ENCODE peak calls at places on chromosome 13, in ten cellular contexts. One of them, this sample, is unnamed.

GRCh38 chr13:34421849-34422475 is 520.1 kb upstream of the NBEA start:
- DNase-seq in GM23338: no peak
- DNase-seq in K562: no peak
- DNase-seq in fibroblast of pulmonary artery: peak; percentile 7
- DNase-seq in heart right ventricle: no peak
- DNase-seq in body of pancreas: no peak
- DNase-seq in cardiac fibroblast: no peak
- DNase-seq in GM12865: no peak
- DNase-seq in CD8-positive, alpha-beta T cell: no peak
- DNase-seq in transverse colon: no peak
- DNase-seq in this sample: no peak

GRCh38 chr13:58960909-58961308 is 1202.8 kb downstream of the DIAPH3 start:
- DNase-seq in GM23338: peak; percentile 45
- DNase-seq in K562: no peak
- DNase-seq in fibroblast of pulmonary artery: peak; percentile 44
- DNase-seq in heart right ventricle: no peak
- DNase-seq in body of pancreas: no peak
- DNase-seq in cardiac fibroblast: peak; percentile 5
- DNase-seq in GM12865: peak; percentile 30
- DNase-seq in CD8-positive, alpha-beta T cell: no peak
- DNase-seq in transverse colon: no peak
- DNase-seq in this sample: no peak

GRCh38 chr13:111565400-111565799 is 245.0 kb downstream of the TEX29 start:
- DNase-seq in GM23338: no peak
- DNase-seq in K562: no peak
- DNase-seq in fibroblast of pulmonary artery: no peak
- DNase-seq in heart right ventricle: no peak
- DNase-seq in body of pancreas: no peak
- DNase-seq in cardiac fibroblast: no peak
- DNase-seq in GM12865: no peak
- DNase-seq in CD8-positive, alpha-beta T cell: no peak
- DNase-seq in transverse colon: no peak
- DNase-seq in this sample: no peak

GRCh38 chr13:65744761-65745160 is 1485.4 kb downstream of the PCDH9 start:
- DNase-seq in GM23338: no peak
- DNase-seq in K562: no peak
- DNase-seq in fibroblast of pulmonary artery: peak; percentile 65
- DNase-seq in heart right ventricle: no peak
- DNase-seq in body of pancreas: no peak
- DNase-seq in cardiac fibroblast: peak; percentile 80
- DNase-seq in GM12865: no peak
- DNase-seq in CD8-positive, alpha-beta T cell: no peak
- DNase-seq in transverse colon: no peak
- DNase-seq in this sample: peak; percentile 27

GRCh38 chr13:76717092-76717491 is 169.1 kb downstream of the KCTD12 start:
- DNase-seq in GM23338: no peak
- DNase-seq in K562: no peak
- DNase-seq in fibroblast of pulmonary artery: no peak
- DNase-seq in heart right ventricle: no peak
- DNase-seq in body of pancreas: no peak
- DNase-seq in cardiac fibroblast: no peak
- DNase-seq in GM12865: no peak
- DNase-seq in CD8-positive, alpha-beta T cell: no peak
- DNase-seq in transverse colon: no peak
- DNase-seq in this sample: peak; percentile 68

GRCh38 chr13:106376411-106377112 is 158.9 kb downstream of the EFNB2 start:
- DNase-seq in GM23338: peak; percentile 30
- DNase-seq in K562: no peak
- DNase-seq in fibroblast of pulmonary artery: peak; percentile 92
- DNase-seq in heart right ventricle: no peak
- DNase-seq in body of pancreas: peak; percentile 10
- DNase-seq in cardiac fibroblast: peak; percentile 79
- DNase-seq in GM12865: peak; percentile 24
- DNase-seq in CD8-positive, alpha-beta T cell: no peak
- DNase-seq in transverse colon: no peak
- DNase-seq in this sample: peak; percentile 78

GRCh38 chr13:75120071-75120470 is 361.9 kb downstream of the TBC1D4 start:
- DNase-seq in GM23338: no peak
- DNase-seq in K562: no peak
- DNase-seq in fibroblast of pulmonary artery: no peak
- DNase-seq in heart right ventricle: no peak
- DNase-seq in body of pancreas: no peak
- DNase-seq in cardiac fibroblast: no peak
- DNase-seq in GM12865: no peak
- DNase-seq in CD8-positive, alpha-beta T cell: no peak
- DNase-seq in transverse colon: no peak
- DNase-seq in this sample: no peak

GRCh38 chr13:23554000-23554399 is 16.2 kb upstream of the TNFRSF19 start:
- DNase-seq in GM23338: no peak
- DNase-seq in K562: no peak
- DNase-seq in fibroblast of pulmonary artery: no peak
- DNase-seq in heart right ventricle: no peak
- DNase-seq in body of pancreas: no peak
- DNase-seq in cardiac fibroblast: no peak
- DNase-seq in GM12865: no peak
- DNase-seq in CD8-positive, alpha-beta T cell: no peak
- DNase-seq in transverse colon: no peak
- DNase-seq in this sample: no peak

GRCh38 chr13:97976551-97977375 is 23.3 kb downstream of the IPO5 start:
- DNase-seq in GM23338: peak; percentile 34
- DNase-seq in K562: peak; percentile 44
- DNase-seq in fibroblast of pulmonary artery: no peak
- DNase-seq in heart right ventricle: peak; percentile 36
- DNase-seq in body of pancreas: no peak
- DNase-seq in cardiac fibroblast: no peak
- DNase-seq in GM12865: no peak
- DNase-seq in CD8-positive, alpha-beta T cell: no peak
- DNase-seq in transverse colon: peak; percentile 16
- DNase-seq in this sample: no peak

GRCh38 chr13:30266751-30267150 is 40.6 kb downstream of the KATNAL1 start:
- DNase-seq in GM23338: no peak
- DNase-seq in K562: no peak
- DNase-seq in fibroblast of pulmonary artery: no peak
- DNase-seq in heart right ventricle: no peak
- DNase-seq in body of pancreas: no peak
- DNase-seq in cardiac fibroblast: no peak
- DNase-seq in GM12865: no peak
- DNase-seq in CD8-positive, alpha-beta T cell: no peak
- DNase-seq in transverse colon: no peak
- DNase-seq in this sample: no peak

GRCh38 chr13:79901336-79901735 is 420.4 kb downstream of the NDFIP2 start:
- DNase-seq in GM23338: peak; percentile 29
- DNase-seq in K562: no peak
- DNase-seq in fibroblast of pulmonary artery: peak; percentile 40
- DNase-seq in heart right ventricle: no peak
- DNase-seq in body of pancreas: no peak
- DNase-seq in cardiac fibroblast: peak; percentile 61
- DNase-seq in GM12865: no peak
- DNase-seq in CD8-positive, alpha-beta T cell: no peak
- DNase-seq in transverse colon: no peak
- DNase-seq in this sample: peak; percentile 5

GRCh38 chr13:102852556-102852955 is 6.7 kb downstream of the ERCC5 start:
- DNase-seq in GM23338: no peak
- DNase-seq in K562: no peak
- DNase-seq in fibroblast of pulmonary artery: peak; percentile 68
- DNase-seq in heart right ventricle: no peak
- DNase-seq in body of pancreas: no peak
- DNase-seq in cardiac fibroblast: peak; percentile 69
- DNase-seq in GM12865: no peak
- DNase-seq in CD8-positive, alpha-beta T cell: no peak
- DNase-seq in transverse colon: no peak
- DNase-seq in this sample: no peak

DNA sequence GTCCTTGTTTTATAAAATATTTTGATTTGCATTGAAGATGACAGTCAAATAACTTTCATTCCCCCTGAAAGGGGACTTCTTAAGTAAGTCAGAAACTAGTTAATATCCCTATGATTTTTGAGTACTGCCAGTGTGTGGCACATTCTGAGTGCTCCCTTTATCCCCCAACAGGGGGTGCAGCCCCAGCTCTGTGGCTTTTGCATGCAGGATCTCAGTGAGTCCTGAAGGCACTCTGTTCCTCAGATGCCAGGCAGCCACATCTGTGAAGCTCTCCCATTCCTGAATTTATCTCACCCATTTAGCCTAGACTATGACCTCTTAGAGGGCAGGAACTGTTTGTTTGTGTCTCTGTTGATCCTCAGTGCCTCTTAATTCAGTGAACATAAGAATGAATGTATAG is 123.1 kb downstream of the CDK8 start:
- DNase-seq in GM23338: peak; percentile 81
- DNase-seq in K562: peak; percentile 20
- DNase-seq in fibroblast of pulmonary artery: peak; percentile 20
- DNase-seq in heart right ventricle: no peak
- DNase-seq in body of pancreas: peak; percentile 35
- DNase-seq in cardiac fibroblast: peak; percentile 8
- DNase-seq in GM12865: peak; percentile 19
- DNase-seq in CD8-positive, alpha-beta T cell: no peak
- DNase-seq in transverse colon: no peak
- DNase-seq in this sample: peak; percentile 30
- TF ChIP-seq CTCF in GM23338: peak; percentile 68
- TF ChIP-seq CTCF in K562: peak; percentile 43
- TF ChIP-seq CTCF in fibroblast of pulmonary artery: peak; percentile 37
- TF ChIP-seq CTCF in heart right ventricle: peak; percentile 43
- TF ChIP-seq CTCF in body of pancreas: no peak
- TF ChIP-seq CTCF in cardiac fibroblast: peak; percentile 54
- TF ChIP-seq CTCF in GM12865: peak; percentile 30
- TF ChIP-seq CTCF in CD8-positive, alpha-beta T cell: peak; percentile 34
- TF ChIP-seq CTCF in transverse colon: no peak
- TF ChIP-seq CTCF in this sample: peak; percentile 75

GRCh38 chr13:49701481-49701880 is 10.2 kb upstream of the EBPL start:
- DNase-seq in GM23338: no peak
- DNase-seq in K562: no peak
- DNase-seq in fibroblast of pulmonary artery: no peak
- DNase-seq in heart right ventricle: no peak
- DNase-seq in body of pancreas: no peak
- DNase-seq in cardiac fibroblast: no peak
- DNase-seq in GM12865: no peak
- DNase-seq in CD8-positive, alpha-beta T cell: no peak
- DNase-seq in transverse colon: no peak
- DNase-seq in this sample: no peak
- TF ChIP-seq CTCF in GM23338: no peak
- TF ChIP-seq CTCF in K562: no peak
- TF ChIP-seq CTCF in fibroblast of pulmonary artery: no peak
- TF ChIP-seq CTCF in heart right ventricle: no peak
- TF ChIP-seq CTCF in body of pancreas: no peak
- TF ChIP-seq CTCF in cardiac fibroblast: no peak
- TF ChIP-seq CTCF in GM12865: no peak
- TF ChIP-seq CTCF in CD8-positive, alpha-beta T cell: no peak
- TF ChIP-seq CTCF in transverse colon: no peak
- TF ChIP-seq CTCF in this sample: no peak

GRCh38 chr13:46317120-46317519 is 69.9 kb downstream of the RUBCNL start:
- DNase-seq in GM23338: no peak
- DNase-seq in K562: no peak
- DNase-seq in fibroblast of pulmonary artery: peak; percentile 59
- DNase-seq in heart right ventricle: no peak
- DNase-seq in body of pancreas: no peak
- DNase-seq in cardiac fibroblast: peak; percentile 50
- DNase-seq in GM12865: no peak
- DNase-seq in CD8-positive, alpha-beta T cell: no peak
- DNase-seq in transverse colon: no peak
- DNase-seq in this sample: peak; percentile 6
- TF ChIP-seq CTCF in GM23338: no peak
- TF ChIP-seq CTCF in K562: no peak
- TF ChIP-seq CTCF in fibroblast of pulmonary artery: peak; percentile 23
- TF ChIP-seq CTCF in heart right ventricle: no peak
- TF ChIP-seq CTCF in body of pancreas: no peak
- TF ChIP-seq CTCF in cardiac fibroblast: peak; percentile 18
- TF ChIP-seq CTCF in GM12865: no peak
- TF ChIP-seq CTCF in CD8-positive, alpha-beta T cell: no peak
- TF ChIP-seq CTCF in transverse colon: no peak
- TF ChIP-seq CTCF in this sample: peak; percentile 16

GRCh38 chr13:27797228-27797624 is 4.9 kb downstream of the GSX1 start:
- DNase-seq in GM23338: peak; percentile 95
- DNase-seq in K562: no peak
- DNase-seq in fibroblast of pulmonary artery: peak; percentile 31
- DNase-seq in heart right ventricle: no peak
- DNase-seq in body of pancreas: peak; percentile 14
- DNase-seq in cardiac fibroblast: peak; percentile 26
- DNase-seq in GM12865: no peak
- DNase-seq in CD8-positive, alpha-beta T cell: no peak
- DNase-seq in transverse colon: no peak
- DNase-seq in this sample: peak; percentile 1
- TF ChIP-seq CTCF in GM23338: peak; percentile 49
- TF ChIP-seq CTCF in K562: no peak
- TF ChIP-seq CTCF in fibroblast of pulmonary artery: peak; percentile 15
- TF ChIP-seq CTCF in heart right ventricle: no peak
- TF ChIP-seq CTCF in body of pancreas: no peak
- TF ChIP-seq CTCF in cardiac fibroblast: no peak
- TF ChIP-seq CTCF in GM12865: no peak
- TF ChIP-seq CTCF in CD8-positive, alpha-beta T cell: no peak
- TF ChIP-seq CTCF in transverse colon: no peak
- TF ChIP-seq CTCF in this sample: peak; percentile 42

GRCh38 chr13:51818276-51818675 is 14.3 kb upstream of the DHRS12 start:
- DNase-seq in GM23338: no peak
- DNase-seq in K562: no peak
- DNase-seq in fibroblast of pulmonary artery: no peak
- DNase-seq in heart right ventricle: no peak
- DNase-seq in body of pancreas: no peak
- DNase-seq in cardiac fibroblast: no peak
- DNase-seq in GM12865: no peak
- DNase-seq in CD8-positive, alpha-beta T cell: no peak
- DNase-seq in transverse colon: no peak
- DNase-seq in this sample: no peak
- TF ChIP-seq CTCF in GM23338: peak; percentile 41
- TF ChIP-seq CTCF in K562: peak; percentile 13
- TF ChIP-seq CTCF in fibroblast of pulmonary artery: no peak
- TF ChIP-seq CTCF in heart right ventricle: peak; percentile 55
- TF ChIP-seq CTCF in body of pancreas: no peak
- TF ChIP-seq CTCF in cardiac fibroblast: no peak
- TF ChIP-seq CTCF in GM12865: no peak
- TF ChIP-seq CTCF in CD8-positive, alpha-beta T cell: peak; percentile 31
- TF ChIP-seq CTCF in transverse colon: no peak
- TF ChIP-seq CTCF in this sample: peak; percentile 14

DNA sequence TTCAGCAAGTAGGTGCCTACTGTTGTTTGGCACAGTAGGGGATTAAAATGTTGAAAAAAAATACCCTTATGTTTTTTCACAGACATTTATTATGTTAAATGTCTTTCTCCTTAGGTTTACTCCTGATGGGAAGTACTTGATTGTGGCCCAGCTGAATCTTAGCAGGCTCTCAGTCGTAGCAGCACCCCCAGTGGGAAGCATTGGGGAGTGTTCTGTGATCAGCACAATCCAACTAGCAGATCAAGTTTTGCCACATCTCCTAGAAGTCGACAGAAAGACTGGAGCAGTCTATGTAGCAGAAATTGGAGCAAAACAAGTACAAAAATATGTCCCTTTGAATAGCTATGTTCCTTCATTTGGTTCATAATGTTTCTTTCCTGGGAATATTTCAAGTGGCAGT is 9.3 kb downstream of the NHLRC3 start:
- DNase-seq in GM23338: peak; percentile 80
- DNase-seq in K562: peak; percentile 27
- DNase-seq in fibroblast of pulmonary artery: no peak
- DNase-seq in heart right ventricle: no peak
- DNase-seq in body of pancreas: peak; percentile 24
- DNase-seq in cardiac fibroblast: no peak
- DNase-seq in GM12865: no peak
- DNase-seq in CD8-positive, alpha-beta T cell: no peak
- DNase-seq in transverse colon: no peak
- DNase-seq in this sample: no peak
- TF ChIP-seq CTCF in GM23338: peak; percentile 50
- TF ChIP-seq CTCF in K562: no peak
- TF ChIP-seq CTCF in fibroblast of pulmonary artery: peak; percentile 14
- TF ChIP-seq CTCF in heart right ventricle: no peak
- TF ChIP-seq CTCF in body of pancreas: no peak
- TF ChIP-seq CTCF in cardiac fibroblast: no peak
- TF ChIP-seq CTCF in GM12865: no peak
- TF ChIP-seq CTCF in CD8-positive, alpha-beta T cell: no peak
- TF ChIP-seq CTCF in transverse colon: no peak
- TF ChIP-seq CTCF in this sample: peak; percentile 22

GRCh38 chr13:49690133-49690989 is 925 bp downstream of the EBPL start:
- DNase-seq in GM23338: no peak
- DNase-seq in K562: peak; percentile 14
- DNase-seq in fibroblast of pulmonary artery: peak; percentile 75
- DNase-seq in heart right ventricle: no peak
- DNase-seq in body of pancreas: peak; percentile 70
- DNase-seq in cardiac fibroblast: peak; percentile 60
- DNase-seq in GM12865: no peak
- DNase-seq in CD8-positive, alpha-beta T cell: no peak
- DNase-seq in transverse colon: peak; percentile 31
- DNase-seq in this sample: peak; percentile 33
- TF ChIP-seq CTCF in GM23338: no peak
- TF ChIP-seq CTCF in K562: no peak
- TF ChIP-seq CTCF in fibroblast of pulmonary artery: no peak
- TF ChIP-seq CTCF in heart right ventricle: no peak
- TF ChIP-seq CTCF in body of pancreas: no peak
- TF ChIP-seq CTCF in cardiac fibroblast: no peak
- TF ChIP-seq CTCF in GM12865: no peak
- TF ChIP-seq CTCF in CD8-positive, alpha-beta T cell: no peak
- TF ChIP-seq CTCF in transverse colon: no peak
- TF ChIP-seq CTCF in this sample: no peak

This sample was measured in HFFc6.